ENCODE peak calls at places on chromosomes 4 and X, in five cellular contexts. S, P, W, R and M are unnamed samples.

GRCh38 chrX:120136128-120136527 is 20.4 kb upstream of the RHOXF1 start:
- DNase-seq in S (no peak), P (no peak), W (no peak), R (no peak), M (no peak)

GRCh38 chr4:138182838-138183426 is 59.2 kb downstream of the SLC7A11 start:
- DNase-seq in S (no peak), P (no peak), W (no peak), R (peak; percentile 80), M (no peak)

GRCh38 chr4:187309456-187309855 is 585.8 kb upstream of the FAT1 start:
- DNase-seq in S (no peak), P (no peak), W (no peak), R (no peak), M (peak; percentile 21)

GRCh38 chr4:146591986-146592385 is 46.7 kb upstream of the POU4F2 start:
- DNase-seq in S (no peak), P (no peak), W (no peak), R (no peak), M (no peak)

GRCh38 chr4:10102193-10102980 is 14.2 kb downstream of the WDR1 start:
- DNase-seq in S (no peak), P (no peak), W (no peak), R (no peak), M (no peak)

GRCh38 chr4:102574317-102574716 is 73.2 kb downstream of the NFKB1 start:
- DNase-seq in S (no peak), P (no peak), W (no peak), R (no peak), M (no peak)

GRCh38 chr4:154618708-154619315 is 6.4 kb upstream of the FGG start:
- DNase-seq in S (no peak), P (peak; percentile 34), W (no peak), R (peak; percentile 88), M (no peak)

GRCh38 chr4:7649741-7650531 is 215.2 kb upstream of the PSAPL1 start:
- DNase-seq in S (peak; percentile 26), P (peak; percentile 35), W (peak; percentile 21), R (no peak), M (peak; percentile 79)

GRCh38 chrX:120768681-120769080 is 107.0 kb downstream of the CT47B1 start:
- DNase-seq in S (no peak), P (no peak), W (no peak), R (no peak), M (no peak)

GRCh38 chrX:69503835-69504625 is at the start of gene NALF2:
- DNase-seq in S (no peak), P (no peak), W (no peak), R (peak; percentile 75), M (no peak)

GRCh38 chr4:7256989-7257810 is 64.9 kb downstream of the SORCS2 start:
- DNase-seq in S (no peak), P (no peak), W (no peak), R (no peak), M (no peak)

GRCh38 chr4:122224348-122224747 is 72.2 kb downstream of the BLTP1 start:
- DNase-seq in S (no peak), P (peak; percentile 8), W (peak; percentile 0), R (peak; percentile 70), M (no peak)

GRCh38 chrX:119015407-119016242 is 41.2 kb downstream of the LONRF3 start:
- DNase-seq in S (no peak), P (peak; percentile 32), W (no peak), R (peak; percentile 92), M (peak; percentile 59)

GRCh38 chrX:129905787-129906580 is at the start of gene UTP14A:
- DNase-seq in S (peak; percentile 71), P (peak; percentile 66), W (peak; percentile 72), R (peak; percentile 96), M (peak; percentile 58)

GRCh38 chr4:156929706-156930105 is 41.9 kb downstream of the PDGFC start:
- DNase-seq in S (no peak), P (no peak), W (no peak), R (no peak), M (no peak)

GRCh38 chr4:2436761-2437474 is 18.2 kb downstream of the CFAP99 start:
- DNase-seq in S (no peak), P (no peak), W (no peak), R (no peak), M (no peak)

GRCh38 chrX:39133971-39134370 is 332.7 kb downstream of the MID1IP1 start:
- DNase-seq in S (no peak), P (peak; percentile 15), W (no peak), R (peak; percentile 63), M (no peak)

GRCh38 chrX:107442914-107443527 is 6.4 kb upstream of the FRMPD3 start:
- DNase-seq in S (no peak), P (no peak), W (no peak), R (no peak), M (no peak)

GRCh38 chr4:128812360-128812958 is 3.0 kb downstream of the JADE1 start:
- DNase-seq in S (peak; percentile 18), P (peak; percentile 11), W (peak; percentile 17), R (peak; percentile 86), M (peak; percentile 53)

GRCh38 chr4:89193828-89194227 is 82.5 kb downstream of the TIGD2 start:
- DNase-seq in S (no peak), P (no peak), W (no peak), R (no peak), M (no peak)

GRCh38 chrX:143121471-143121870 is 95.7 kb downstream of the SPANXN4 start:
- DNase-seq in S (no peak), P (no peak), W (no peak), R (no peak), M (no peak)

GRCh38 chrX:38627683-38628082 is 66.3 kb downstream of the TSPAN7 start:
- DNase-seq in S (no peak), P (peak; percentile 17), W (no peak), R (peak; percentile 76), M (no peak)

GRCh38 chrX:10111364-10112148 is 45.2 kb upstream of the CLCN4 start:
- DNase-seq in S (peak; percentile 21), P (peak; percentile 27), W (peak; percentile 40), R (no peak), M (no peak)

GRCh38 chr4:4386296-4386735 is 586 bp upstream of the NSG1 start:
- DNase-seq in S (no peak), P (no peak), W (no peak), R (no peak), M (no peak)

GRCh38 chr4:65498606-65499005 is 171.7 kb downstream of the EPHA5 start:
- DNase-seq in S (no peak), P (no peak), W (no peak), R (no peak), M (no peak)